ENCODE peak calls at places on chromosomes 12 and 14, in four cellular contexts. I is ovary, Z is Peyer's patch, V is HCT116. C is an unnamed sample.
A peak's percentile ranks its signal among the peaks of the same experiment; 100 is the strongest.

GRCh38 chr12:115452751-115453281 is 768.8 kb upstream of the TBX3 start:
- DNase-seq in I (no peak), Z (no peak), V (no peak), C (no peak)

GRCh38 chr12:48532601-48533000 is 7.2 kb downstream of the OR8S1 start:
- DNase-seq in I (no peak), V (no peak), Z (no peak), C (no peak)

GRCh38 chr14:77041837-77042557 is 13.5 kb upstream of the IRF2BPL start:
- DNase-seq in I (peak; percentile 75), Z (no peak), V (no peak), C (no peak)

GRCh38 chr12:88934163-88934747 is 354.0 kb upstream of the KITLG start:
- DNase-seq in V (peak; percentile 98), Z (no peak), I (no peak), C (no peak)

GRCh38 chr12:57299514-57300016 is 48.6 kb upstream of the STAC3 start:
- DNase-seq in I (no peak), Z (no peak), V (no peak), C (no peak)

GRCh38 chr12:131047789-131048610 is 94.3 kb downstream of the ADGRD1 start:
- DNase-seq in I (peak; percentile 13), Z (no peak), V (no peak), C (no peak)

GRCh38 chr12:120012067-120012621 is 23.1 kb downstream of the BICDL1 start:
- DNase-seq in V (peak; percentile 18), I (no peak), Z (peak; percentile 27), C (peak; percentile 52)

GRCh38 chr14:35369701-35370191 is 34.8 kb downstream of the NFKBIA start:
- DNase-seq in I (no peak), V (no peak), Z (no peak), C (no peak)

GRCh38 chr12:6367065-6367968 is 8.0 kb downstream of the SCNN1A start:
- DNase-seq in V (no peak), Z (peak; percentile 44), I (no peak), C (no peak)

GRCh38 chr14:91454580-91454979 is 37.0 kb upstream of the CCDC88C start:
- DNase-seq in Z (no peak), V (no peak), I (no peak), C (no peak)
- TF ChIP-seq POLR2A in Z (no peak), V (no peak), I (no peak), C (no peak)

GRCh38 chr12:26935636-26936378 is 2.0 kb downstream of the INTS13 start:
- DNase-seq in V (no peak), Z (no peak), I (no peak), C (no peak)
- TF ChIP-seq POLR2A in V (no peak), Z (no peak), I (no peak), C (no peak)

GRCh38 chr12:50991296-50991695 is 34.9 kb downstream of the SLC11A2 start:
- DNase-seq in V (no peak), I (no peak), Z (no peak), C (no peak)
- TF ChIP-seq POLR2A in V (no peak), I (no peak), Z (no peak), C (no peak)

GRCh38 chr12:111413442-111414086 is 7.8 kb downstream of the SH2B3 start:
- DNase-seq in V (no peak), I (no peak), Z (no peak), C (peak; percentile 84)
- TF ChIP-seq POLR2A in V (no peak), I (no peak), Z (no peak), C (no peak)

GRCh38 chr12:49707127-49707811 is at the start of gene FMNL3:
- DNase-seq in V (peak; percentile 79), Z (peak; percentile 98), I (peak; percentile 99), C (peak; percentile 90)
- TF ChIP-seq POLR2A in V (no peak), Z (no peak), I (peak; percentile 65), C (peak; percentile 56)